ENCODE peak calls at places on chromosomes 16 and 17, in nine cellular contexts. P, L, Q, S, J, F, O, A and X are unnamed samples.

GRCh38 chr17:58991718-58992331 is 114.9 kb downstream of the TRIM37 start:
- DNase-seq in O (no peak), F (peak; percentile 63), A (no peak), J (no peak), L (no peak), S (peak; percentile 100), Q (no peak), P (no peak), X (peak; percentile 41)

GRCh38 chr17:77382966-77383612 is 242.3 kb downstream of the SEC14L1 start:
- DNase-seq in O (no peak), F (peak; percentile 90), P (no peak), L (no peak), S (no peak), A (no peak), J (peak; percentile 56), Q (no peak), X (no peak)

GRCh38 chr17:40070895-40071719 is 8.3 kb downstream of the THRA start:
- DNase-seq in Q (no peak), A (no peak), O (peak; percentile 73), F (no peak), J (no peak), L (peak; percentile 96), S (no peak), P (no peak), X (no peak)

GRCh38 chr17:78617371-78618061 is 40.3 kb upstream of the DNAH17 start:
- DNase-seq in F (no peak), L (no peak), A (no peak), O (peak; percentile 29), S (no peak), P (no peak), J (no peak), Q (no peak), X (no peak)

GRCh38 chr17:2853111-2853721 is 57.0 kb downstream of the RAP1GAP2 start:
- DNase-seq in F (peak; percentile 49), S (no peak), L (peak; percentile 67), O (peak; percentile 49), Q (peak; percentile 37), P (peak; percentile 73), A (peak; percentile 38), J (peak; percentile 35), X (peak; percentile 50)

GRCh38 chr17:33113281-33114010 is 121.8 kb downstream of the SPACA3 start:
- DNase-seq in L (peak; percentile 40), A (no peak), Q (no peak), S (no peak), O (no peak), F (peak; percentile 2), J (no peak), P (no peak), X (no peak)

GRCh38 chr16:17828012-17828411 is 357.3 kb upstream of the XYLT1 start:
- DNase-seq in A (no peak), F (peak; percentile 90), P (no peak), O (no peak), Q (no peak), S (no peak), L (no peak), J (no peak), X (no peak)

GRCh38 chr16:85391175-85391707 is 221.9 kb upstream of the GSE1 start:
- DNase-seq in L (peak; percentile 8), Q (no peak), P (no peak), F (no peak), O (no peak), J (no peak), A (no peak), S (no peak), X (no peak)

GRCh38 chr17:62737513-62737912 is 70.6 kb downstream of the MARCHF10 start:
- DNase-seq in A (no peak), J (no peak), Q (no peak), P (no peak), O (no peak), F (no peak), L (no peak), S (no peak), X (no peak)

GRCh38 chr17:62739666-62740065 is 68.4 kb downstream of the MARCHF10 start:
- DNase-seq in L (no peak), P (no peak), A (no peak), Q (no peak), S (no peak), J (no peak), F (no peak), O (no peak), X (no peak)

GRCh38 chr17:62744259-62744658 is 63.9 kb downstream of the MARCHF10 start:
- DNase-seq in O (no peak), A (no peak), P (no peak), S (no peak), L (no peak), F (no peak), Q (no peak), J (no peak), X (no peak)

GRCh38 chr17:62741290-62741689 is 66.8 kb downstream of the MARCHF10 start:
- DNase-seq in J (no peak), P (no peak), L (no peak), Q (no peak), O (no peak), A (no peak), S (no peak), F (no peak), X (no peak)

DNA sequence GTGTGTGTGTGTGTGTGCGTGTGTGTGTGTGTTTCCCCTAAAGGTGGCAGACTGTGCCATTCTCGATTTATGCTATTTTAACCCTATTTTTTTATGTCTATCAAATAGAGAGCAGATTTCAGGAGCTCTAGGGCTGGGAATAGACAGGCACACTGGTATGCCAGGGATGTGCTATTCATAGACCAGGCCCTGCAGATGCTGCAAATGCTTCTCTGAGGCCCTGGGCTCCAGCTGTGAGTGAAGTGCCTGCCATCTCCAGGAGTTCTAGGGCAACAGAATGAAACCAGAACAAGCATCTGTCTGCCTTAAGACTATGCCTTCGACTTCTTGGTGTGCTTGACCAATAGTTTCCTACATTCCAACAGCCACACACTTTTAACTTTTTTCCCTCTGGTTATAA is 68.0 kb downstream of the MARCHF10 start:
- DNase-seq in P (no peak), F (peak; percentile 42), O (no peak), S (no peak), J (no peak), A (no peak), Q (no peak), L (no peak), X (no peak)
- TF ChIP-seq CTCF in P (no peak), F (no peak), O (no peak), S (no peak), J (no peak), A (no peak), Q (no peak), L (no peak), X (no peak)

DNA sequence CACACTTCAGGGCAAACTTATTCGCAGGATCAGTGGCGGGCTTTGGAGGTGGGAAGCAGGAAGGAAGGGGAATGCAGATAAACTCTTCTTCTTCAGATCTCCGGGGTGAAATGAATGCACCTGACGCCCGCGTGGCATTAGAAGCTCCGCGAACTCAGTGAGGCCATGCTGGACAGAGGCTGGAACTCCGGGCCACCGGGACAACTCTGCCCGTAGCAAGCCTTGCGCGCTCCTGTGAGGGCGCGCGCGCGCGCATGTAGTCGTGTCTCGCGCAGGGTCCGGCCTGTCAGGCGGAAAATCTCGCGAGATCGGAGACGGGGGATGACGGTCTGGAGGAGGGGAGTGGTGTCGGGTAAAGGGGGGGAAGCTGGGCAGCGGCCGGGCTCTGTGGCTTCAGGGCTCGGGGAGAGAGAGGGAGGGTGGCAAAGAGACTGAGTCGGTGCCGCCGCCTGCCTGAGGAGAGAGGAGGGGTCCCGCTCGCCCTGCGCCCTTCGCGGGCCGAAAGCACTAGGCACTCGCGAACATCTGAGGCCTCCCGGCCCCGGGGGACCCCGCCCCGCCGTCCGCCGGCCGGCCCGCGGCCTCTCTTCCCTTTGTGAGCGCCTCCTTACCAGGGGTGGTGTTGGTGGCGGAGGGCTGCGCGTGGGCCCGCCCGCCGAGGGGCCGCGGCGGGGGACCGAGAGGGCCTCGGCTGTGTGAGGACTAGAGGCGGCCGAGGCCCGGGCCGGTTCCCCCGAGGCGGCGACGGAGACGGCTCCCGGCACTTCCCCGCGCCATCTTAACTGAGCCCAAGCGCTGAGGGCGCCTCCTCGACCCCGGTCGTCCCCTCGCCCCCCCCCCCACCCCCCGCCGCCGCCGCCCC is at the start of gene TAOK1:
- DNase-seq in L (peak; percentile 100), J (peak; percentile 99), P (peak; percentile 95), O (peak; percentile 99), S (no peak), F (peak; percentile 98), Q (peak; percentile 98), A (peak; percentile 99), X (peak; percentile 98)
- TF ChIP-seq CTCF in L (no peak), J (no peak), P (no peak), O (no peak), S (no peak), F (no peak), Q (no peak), A (no peak), X (no peak)

GRCh38 chr17:72392056-72393010 is 271.5 kb downstream of the SOX9 start:
- DNase-seq in L (no peak), S (peak; percentile 82), P (no peak), J (peak; percentile 22), Q (no peak), A (no peak), F (peak; percentile 95), O (no peak), X (peak; percentile 43)

GRCh38 chr17:72396121-72396520 is 275.3 kb downstream of the SOX9 start:
- DNase-seq in P (no peak), S (no peak), O (no peak), A (no peak), F (no peak), J (no peak), L (no peak), Q (no peak), X (no peak)

GRCh38 chr17:72394531-72394930 is 273.7 kb downstream of the SOX9 start:
- DNase-seq in J (no peak), P (no peak), L (no peak), S (no peak), Q (no peak), A (peak; percentile 39), O (no peak), F (no peak), X (no peak)

GRCh38 chr17:72390675-72391501 is 270.1 kb downstream of the SOX9 start:
- DNase-seq in J (no peak), F (peak; percentile 88), S (no peak), P (no peak), Q (no peak), L (no peak), O (no peak), A (no peak), X (no peak)

DNA sequence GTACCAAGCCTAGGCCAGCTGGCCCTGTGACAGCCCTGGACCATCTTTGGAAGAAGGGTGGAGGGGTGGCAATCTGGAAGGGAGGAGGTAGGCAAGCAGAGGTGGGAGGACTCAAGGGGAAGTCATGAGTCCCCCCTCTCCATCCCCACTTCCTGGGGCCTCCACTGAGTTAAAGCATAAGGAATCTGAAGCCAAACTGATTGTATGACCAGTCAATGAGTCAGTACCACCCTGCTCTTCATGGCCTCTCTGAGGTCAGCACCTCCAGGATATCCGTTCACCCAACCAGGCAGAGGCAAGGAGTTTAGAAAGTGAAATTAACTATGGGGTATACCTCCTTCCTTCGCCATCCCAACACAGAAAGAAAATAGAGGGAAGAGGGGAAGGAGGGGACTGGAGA is 272.7 kb downstream of the SOX9 start:
- DNase-seq in J (no peak), F (peak; percentile 95), L (no peak), A (no peak), Q (no peak), P (peak; percentile 74), S (no peak), O (no peak), X (no peak)
- TF ChIP-seq CTCF in J (no peak), F (no peak), L (no peak), A (no peak), Q (no peak), P (no peak), S (no peak), O (no peak), X (no peak)

GRCh38 chr16:79599837-79600635 is 501 bp downstream of the MAF start:
- DNase-seq in A (peak; percentile 55), P (peak; percentile 19), J (peak; percentile 31), O (peak; percentile 75), S (no peak), L (peak; percentile 42), F (no peak), Q (peak; percentile 29), X (peak; percentile 34)

GRCh38 chr16:79597277-79597676 is 3.3 kb downstream of the MAF start:
- DNase-seq in Q (no peak), L (no peak), P (no peak), S (no peak), A (no peak), O (no peak), J (no peak), F (no peak), X (no peak)

GRCh38 chr16:79599256-79599836 is 1.2 kb downstream of the MAF start:
- DNase-seq in O (peak; percentile 51), L (peak; percentile 17), Q (peak; percentile 10), A (peak; percentile 16), P (peak; percentile 16), J (no peak), F (no peak), S (no peak), X (peak; percentile 36)

GRCh38 chr16:79597775-79598174 is 2.8 kb downstream of the MAF start:
- DNase-seq in O (no peak), Q (no peak), A (no peak), S (no peak), L (no peak), J (no peak), F (no peak), P (no peak), X (no peak)

DNA sequence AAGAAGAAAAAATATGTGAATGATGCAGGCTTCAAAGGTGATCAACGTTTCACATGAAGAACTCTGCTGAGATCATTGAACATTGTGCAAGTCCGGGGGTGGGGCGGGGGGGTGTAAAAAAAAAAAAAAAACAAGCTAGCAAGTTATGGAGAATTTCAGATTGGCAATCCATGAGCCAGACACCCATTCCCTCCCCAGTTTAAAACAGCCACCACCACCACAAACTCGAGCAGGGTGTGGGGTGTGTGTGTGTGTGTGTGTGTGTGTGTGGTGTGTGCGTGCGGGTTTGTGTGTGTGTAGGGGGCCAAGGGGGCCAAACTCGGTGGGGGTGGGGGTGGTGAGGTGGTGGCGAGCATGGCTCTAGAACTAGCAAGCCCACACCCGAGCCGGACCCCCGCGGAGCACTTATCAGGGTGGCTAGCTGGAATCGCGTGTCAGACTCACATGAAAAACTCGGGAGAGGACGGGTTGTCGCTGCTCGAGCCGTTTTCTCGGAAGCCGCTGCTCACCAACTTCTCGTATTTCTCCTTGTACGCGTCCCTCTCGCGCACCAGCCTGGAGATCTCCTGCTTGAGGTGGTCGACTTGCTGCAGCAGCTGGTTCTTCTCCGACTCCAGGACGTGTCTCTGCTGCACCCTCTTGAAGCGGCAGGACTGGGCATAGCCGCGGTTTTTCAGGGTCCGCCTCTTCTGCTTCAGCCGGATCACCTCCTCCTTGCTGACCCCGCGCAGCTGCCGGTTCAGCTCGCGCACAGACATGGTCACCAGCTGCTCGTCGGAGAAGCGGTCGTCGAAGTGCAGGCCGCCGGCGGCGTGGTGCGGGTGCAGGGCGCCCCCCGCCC is 2.0 kb downstream of the MAF start:
- DNase-seq in Q (peak; percentile 28), L (peak; percentile 43), P (peak; percentile 31), F (no peak), O (peak; percentile 67), A (peak; percentile 38), S (no peak), J (no peak), X (peak; percentile 34)
- TF ChIP-seq CTCF in Q (no peak), L (peak; percentile 38), P (no peak), F (no peak), O (peak; percentile 33), A (peak; percentile 35), S (peak; percentile 18), J (no peak), X (no peak)